ENCODE peak calls at places on chromosomes 3 and 15, in six cellular contexts. K is HL-60, O is SK-N-SH, L is HepG2, P is K562, G is H1. E is an unnamed sample.
A peak's percentile ranks its signal among the peaks of the same experiment; 100 is the strongest.

GRCh38 chr3:15822281-15822680 is 24.5 kb upstream of the ANKRD28 start:
- DNase-seq in O (no peak), P (no peak), K (no peak), L (no peak), G (no peak), E (no peak)

GRCh38 chr3:44080507-44080906 is 161.2 kb upstream of the TOPAZ1 start:
- DNase-seq in K (no peak), G (peak; percentile 28), O (no peak), L (no peak), P (no peak), E (no peak)

GRCh38 chr3:24843955-24844354 is 349.3 kb upstream of the THRB start:
- DNase-seq in L (no peak), O (no peak), G (no peak), P (no peak), K (no peak), E (no peak)

GRCh38 chr3:2838533-2839157 is 271.5 kb downstream of the IL5RA start:
- DNase-seq in L (no peak), K (no peak), O (peak; percentile 20), G (no peak), P (no peak), E (no peak)

GRCh38 chr15:62099171-62099601 is 32.4 kb downstream of the C2CD4A start:
- DNase-seq in O (no peak), G (no peak), P (no peak), L (no peak), K (no peak), E (no peak)

GRCh38 chr15:70098461-70099166 is 897 bp upstream of the TLE3 start:
- DNase-seq in P (peak; percentile 52), L (peak; percentile 86), G (peak; percentile 83), O (peak; percentile 57), K (no peak), E (no peak)

GRCh38 chr3:47685037-47685436 is 96.7 kb downstream of the SMARCC1 start:
- DNase-seq in G (no peak), O (no peak), L (no peak), K (no peak), P (no peak), E (no peak)

GRCh38 chr3:76638006-76638405 is 401.9 kb upstream of the ROBO2 start:
- DNase-seq in P (no peak), G (no peak), K (no peak), L (no peak), O (no peak), E (no peak)

GRCh38 chr15:92981333-92981732 is 81.2 kb downstream of the CHD2 start:
- DNase-seq in P (no peak), O (no peak), G (no peak), L (no peak), K (no peak), E (no peak)

GRCh38 chr3:112043621-112044201 is 9.2 kb downstream of the TMPRSS7 start:
- DNase-seq in K (peak; percentile 17), O (peak; percentile 69), L (peak; percentile 62), G (no peak), P (peak; percentile 58), E (peak; percentile 8)

GRCh38 chr3:18124501-18124900 is 300.6 kb downstream of the SATB1 start:
- DNase-seq in L (no peak), P (peak; percentile 4), G (no peak), K (no peak), O (no peak), E (no peak)

GRCh38 chr3:18122264-18122663 is 302.9 kb downstream of the SATB1 start:
- DNase-seq in L (no peak), O (no peak), K (no peak), G (no peak), P (no peak), E (no peak)

GRCh38 chr3:18126772-18127171 is 298.4 kb downstream of the SATB1 start:
- DNase-seq in G (no peak), O (peak; percentile 72), K (no peak), L (no peak), P (no peak), E (no peak)

GRCh38 chr3:18127864-18128185 is 297.3 kb downstream of the SATB1 start:
- DNase-seq in K (no peak), L (no peak), P (no peak), G (no peak), O (no peak), E (no peak)

DNA sequence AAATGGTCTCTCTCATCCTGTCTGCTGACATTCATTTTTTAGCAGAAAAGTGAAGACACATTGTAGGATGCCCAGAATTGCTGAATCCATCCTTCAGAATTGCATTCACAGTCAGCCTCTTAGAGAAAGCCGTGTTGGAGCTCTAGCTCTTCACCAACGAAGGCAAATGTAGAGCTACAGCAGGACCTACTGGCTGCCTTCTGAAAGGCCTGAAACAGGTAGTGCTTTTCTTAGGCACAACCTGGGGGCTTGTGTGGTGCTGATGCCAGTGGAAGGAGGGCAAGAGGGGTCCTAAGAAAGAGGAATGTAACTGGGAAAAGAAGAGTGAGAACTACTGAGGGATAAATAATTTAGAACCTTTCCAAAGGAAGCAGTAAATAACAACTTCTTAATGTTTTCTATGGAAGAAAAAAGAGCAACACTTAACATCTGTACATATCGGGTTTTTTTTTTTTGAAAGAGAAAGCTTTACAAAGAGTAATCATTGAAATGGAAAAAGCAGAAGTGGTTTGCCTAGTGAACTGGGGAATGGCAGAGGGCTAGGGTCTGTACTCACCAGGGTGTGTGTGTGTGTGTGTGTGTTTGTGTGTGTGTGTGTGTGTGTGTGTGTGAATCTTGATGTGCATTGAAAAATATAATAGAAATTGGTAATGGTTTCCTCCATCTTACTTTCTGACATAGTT is 297.8 kb downstream of the SATB1 start:
- DNase-seq in G (no peak), K (no peak), L (no peak), O (no peak), P (no peak), E (peak; percentile 45)
- TF ChIP-seq GABPA in G (no peak), K (no peak), L (no peak), O (no peak), P (no peak), E (peak; percentile 59)

DNA sequence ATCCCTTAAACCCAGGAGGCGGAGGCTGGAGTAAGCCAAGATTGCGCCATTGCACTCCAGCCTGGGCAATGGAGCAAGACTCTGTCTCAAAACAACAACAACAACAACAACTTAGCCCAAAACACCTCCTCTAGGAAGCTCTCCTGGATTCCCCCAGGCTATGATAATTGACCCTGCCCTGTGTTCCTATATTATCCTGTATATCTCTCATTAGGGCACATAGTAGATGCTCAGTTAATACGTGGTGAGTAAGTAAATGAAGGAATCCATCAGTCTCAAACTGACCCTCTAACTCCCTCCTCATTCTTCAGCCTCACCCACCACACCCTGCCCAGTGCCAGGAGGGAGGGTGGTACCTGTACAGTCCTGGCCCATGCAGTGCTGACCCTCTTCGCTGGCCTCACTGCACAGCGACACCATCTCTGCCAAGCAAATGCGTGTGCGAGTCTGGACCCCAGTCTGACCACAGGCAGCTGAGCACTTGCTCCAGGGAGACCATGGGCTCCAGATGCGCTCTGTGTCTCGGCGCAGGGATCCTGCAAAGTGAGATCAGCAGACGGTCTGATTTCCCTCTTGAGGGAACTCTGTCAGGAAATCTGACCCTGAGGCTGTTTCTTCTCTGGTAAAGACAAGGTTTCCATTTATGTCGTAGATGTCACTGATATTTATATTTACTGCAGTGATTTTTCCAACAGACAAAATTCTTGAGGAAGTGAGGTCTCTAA is 6.2 kb downstream of the CILP start:
- DNase-seq in O (no peak), K (no peak), G (no peak), L (no peak), P (no peak), E (no peak)
- TF ChIP-seq GABPA in O (no peak), K (no peak), G (no peak), L (no peak), P (no peak), E (no peak)

DNA sequence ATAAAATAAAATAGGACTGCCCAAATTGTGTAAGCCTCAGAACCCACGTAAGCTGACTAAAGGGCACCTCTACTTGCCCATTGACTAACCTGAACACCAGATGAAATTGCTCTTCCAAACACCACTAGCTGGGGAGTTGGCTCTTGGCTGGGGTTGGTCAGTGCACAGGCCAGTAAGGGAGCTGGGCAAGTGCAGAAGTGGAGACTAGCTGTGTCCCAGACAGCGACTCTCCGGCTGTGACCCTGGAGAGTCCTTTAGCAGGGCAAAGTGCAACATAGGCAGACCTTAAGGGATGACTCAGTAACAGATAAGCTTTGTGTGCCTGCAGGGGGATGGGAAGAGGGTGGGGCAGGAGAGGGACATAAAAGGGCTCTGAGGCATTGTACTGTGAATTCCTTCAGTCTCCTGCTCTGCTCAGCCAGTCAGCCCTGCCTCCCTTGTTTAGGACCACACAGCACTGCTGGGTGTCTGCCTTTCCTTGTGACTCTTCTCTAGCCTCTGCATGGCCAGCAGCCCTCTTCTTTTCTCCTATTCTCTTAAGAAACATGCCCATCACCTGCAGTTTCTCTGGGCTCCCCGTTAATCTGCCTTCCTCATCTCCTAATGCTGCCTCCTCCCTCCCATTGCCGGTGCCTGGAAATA is 13.2 kb downstream of the NR1I2 start:
- DNase-seq in L (peak; percentile 98), P (peak; percentile 90), K (no peak), O (no peak), G (no peak), E (no peak)
- TF ChIP-seq GABPA in L (no peak), P (no peak), K (no peak), O (no peak), G (no peak), E (no peak)

GRCh38 chr3:104596551-104596950 is 770.2 kb upstream of the ALCAM start:
- DNase-seq in P (no peak), O (peak; percentile 14), L (peak; percentile 25), K (peak; percentile 14), G (no peak), E (peak; percentile 20)
- TF ChIP-seq GABPA in P (no peak), O (no peak), L (no peak), K (no peak), G (no peak), E (no peak)

DNA sequence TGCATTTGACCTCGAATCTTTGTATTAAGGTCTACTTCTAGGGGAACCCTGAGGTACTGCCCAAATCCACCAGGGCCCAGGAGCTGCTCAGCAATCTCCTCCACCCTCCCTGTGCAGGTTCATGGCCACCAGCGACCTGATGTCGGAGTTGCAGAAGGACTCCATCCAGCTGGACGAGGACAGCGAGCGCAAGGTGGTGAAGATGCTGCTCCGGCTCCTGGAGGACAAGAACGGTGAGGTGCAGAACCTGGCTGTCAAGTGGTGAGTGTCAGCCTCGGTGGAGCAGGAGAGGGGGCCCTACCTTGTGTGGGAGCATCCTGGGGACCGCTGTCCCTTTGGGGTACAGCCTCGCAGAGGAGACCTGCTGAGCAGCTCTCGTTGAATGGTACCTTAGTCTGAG is 6.9 kb downstream of the CAND2 start:
- DNase-seq in O (no peak), K (no peak), P (no peak), G (no peak), L (no peak), E (no peak)
- TF ChIP-seq GABPA in O (no peak), K (no peak), P (no peak), G (no peak), L (no peak), E (no peak)

DNA sequence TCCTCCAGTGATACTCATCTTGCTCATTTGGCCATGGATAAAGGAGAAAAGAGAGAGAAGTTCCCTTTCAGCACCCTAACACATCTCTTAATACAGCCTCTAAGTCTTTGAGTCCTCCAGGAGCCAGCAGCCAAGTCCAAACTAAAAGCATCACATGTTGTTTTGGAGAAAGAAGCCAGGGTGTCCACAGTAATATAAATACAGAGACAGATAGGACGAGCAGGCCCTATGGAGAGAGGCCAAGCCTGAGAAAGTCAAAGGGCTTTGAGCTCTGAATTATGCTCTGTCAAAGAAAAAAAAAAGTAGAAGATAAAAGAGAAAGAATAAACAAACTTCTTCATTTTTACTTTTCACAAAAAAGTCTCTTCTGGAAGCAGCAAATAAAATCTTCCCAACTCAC is 92.4 kb upstream of the THBS1 start:
- DNase-seq in O (no peak), P (no peak), L (no peak), G (no peak), K (no peak), E (no peak)
- TF ChIP-seq GABPA in O (no peak), P (no peak), L (no peak), G (no peak), K (no peak), E (no peak)